ENCODE peak calls at places on chromosomes 12 and 14, in nine cellular contexts. B, X, L, K, H, I, A, Q and T are unnamed samples.

GRCh38 chr14:50961606-50962259 is 17.4 kb upstream of the PYGL start:
- DNase-seq in L (peak; percentile 97), A (no peak), B (no peak), X (no peak), I (no peak), K (peak; percentile 93), H (no peak), Q (no peak), T (no peak)

GRCh38 chr14:24334431-24335271 is at the start of gene ADCY4:
- DNase-seq in Q (no peak), B (no peak), A (no peak), K (peak; percentile 25), X (no peak), H (no peak), L (no peak), I (no peak), T (peak; percentile 38)

GRCh38 chr12:72191761-72192160 is 80.4 kb upstream of the TRHDE start:
- DNase-seq in Q (no peak), K (no peak), A (no peak), I (no peak), X (no peak), H (no peak), L (no peak), B (no peak), T (no peak)

GRCh38 chr12:109741970-109742372 is 28.3 kb downstream of the FAM222A start:
- DNase-seq in X (no peak), Q (no peak), K (no peak), H (no peak), B (no peak), L (no peak), A (no peak), I (no peak), T (no peak)

GRCh38 chr12:34393821-34394150 is 371.5 kb downstream of the ALG10 start:
- DNase-seq in K (no peak), X (no peak), L (no peak), H (no peak), B (no peak), I (no peak), A (no peak), Q (no peak), T (no peak)

GRCh38 chr12:17358850-17359249 is 731.1 kb downstream of the RERGL start:
- DNase-seq in H (no peak), K (no peak), B (no peak), Q (no peak), X (no peak), L (no peak), I (no peak), A (no peak), T (no peak)

GRCh38 chr12:103955811-103956514 is 9.7 kb upstream of the TDG start:
- DNase-seq in I (no peak), A (no peak), B (no peak), H (no peak), K (no peak), Q (no peak), X (no peak), L (no peak), T (no peak)

GRCh38 chr14:77111021-77111420 is 13.0 kb downstream of the CIPC start:
- DNase-seq in K (no peak), B (no peak), X (no peak), L (no peak), H (no peak), I (no peak), Q (no peak), A (no peak), T (peak; percentile 80)

GRCh38 chr14:26730929-26731618 is 133.2 kb upstream of the NOVA1 start:
- DNase-seq in H (no peak), B (peak; percentile 12), X (no peak), Q (no peak), I (no peak), L (no peak), A (no peak), K (no peak), T (peak; percentile 18)

GRCh38 chr14:30921788-30922187 is 47.4 kb downstream of the COCH start:
- DNase-seq in L (no peak), Q (no peak), I (no peak), A (no peak), X (no peak), K (no peak), H (no peak), B (no peak), T (no peak)

GRCh38 chr14:92173668-92174067 is 51.9 kb downstream of the CPSF2 start:
- DNase-seq in B (no peak), K (peak; percentile 69), Q (no peak), I (no peak), X (no peak), A (no peak), H (no peak), L (peak; percentile 47), T (no peak)

GRCh38 chr12:52838871-52839446 is 4.8 kb upstream of the KRT79 start:
- DNase-seq in I (no peak), K (no peak), X (no peak), B (no peak), H (no peak), L (no peak), A (no peak), Q (no peak), T (no peak)

GRCh38 chr12:2615665-2616387 is 178.9 kb upstream of the FKBP4 start:
- DNase-seq in L (no peak), I (no peak), Q (no peak), B (no peak), K (peak; percentile 55), H (no peak), A (no peak), X (no peak), T (no peak)

GRCh38 chr12:40792792-40793386 is 100.7 kb downstream of the CNTN1 start:
- DNase-seq in I (no peak), H (no peak), B (no peak), A (no peak), Q (no peak), X (no peak), L (no peak), K (no peak), T (no peak)

GRCh38 chr12:71958993-71959588 is 20.4 kb downstream of the TPH2 start:
- DNase-seq in B (no peak), L (peak; percentile 15), Q (no peak), A (no peak), K (peak; percentile 50), I (no peak), H (no peak), X (no peak), T (no peak)

GRCh38 chr14:58662759-58663158 is 25.0 kb downstream of the DACT1 start:
- DNase-seq in X (no peak), H (no peak), B (no peak), L (no peak), Q (no peak), A (no peak), I (no peak), K (no peak), T (no peak)

GRCh38 chr12:442235-442884 is 17.4 kb upstream of the B4GALNT3 start:
- DNase-seq in I (peak; percentile 71), B (peak; percentile 30), H (peak; percentile 14), K (peak; percentile 52), Q (peak; percentile 5), X (no peak), A (peak; percentile 10), L (peak; percentile 55), T (peak; percentile 54)

GRCh38 chr14:64761441-64762043 is 57.3 kb downstream of the PLEKHG3 start:
- DNase-seq in I (no peak), X (no peak), Q (no peak), H (no peak), L (no peak), K (peak; percentile 28), A (no peak), B (no peak), T (peak; percentile 88)